ENCODE peak calls at places on chromosomes 6 and 20, in five cellular contexts. One of them, this sample, is unnamed. For H3K4me1, the result is how much of the 10 kb centered on the place peaks cover.

GRCh38 chr6:69789573-69789972 is 7.2 kb downstream of the LMBRD1 start:
- DNase-seq in endothelial cell of umbilical vein: no peak
- DNase-seq in stomach: no peak
- DNase-seq in kidney: no peak
- DNase-seq in fibroblast of lung: no peak
- DNase-seq in this sample: no peak

GRCh38 chr20:46336735-46337134 is 28.4 kb upstream of the CDH22 start:
- DNase-seq in endothelial cell of umbilical vein: no peak
- DNase-seq in stomach: no peak
- DNase-seq in kidney: no peak
- DNase-seq in fibroblast of lung: no peak
- DNase-seq in this sample: no peak

GRCh38 chr6:85594197-85594930 is 706 bp upstream of the SNX14 start:
- DNase-seq in endothelial cell of umbilical vein: peak
- DNase-seq in stomach: no peak
- DNase-seq in kidney: no peak
- DNase-seq in fibroblast of lung: no peak
- DNase-seq in this sample: peak

GRCh38 chr20:17499041-17499440 is 32.1 kb downstream of the BFSP1 start:
- DNase-seq in endothelial cell of umbilical vein: no peak
- DNase-seq in stomach: no peak
- DNase-seq in kidney: no peak
- DNase-seq in fibroblast of lung: peak
- DNase-seq in this sample: peak

GRCh38 chr20:17357238-17357637 is 130.4 kb downstream of the PCSK2 start:
- DNase-seq in endothelial cell of umbilical vein: no peak
- DNase-seq in stomach: no peak
- DNase-seq in kidney: no peak
- DNase-seq in fibroblast of lung: no peak
- DNase-seq in this sample: no peak

GRCh38 chr6:6861346-6861745 is 246.4 kb upstream of the RREB1 start:
- DNase-seq in endothelial cell of umbilical vein: no peak
- DNase-seq in stomach: no peak
- DNase-seq in kidney: no peak
- DNase-seq in fibroblast of lung: no peak
- DNase-seq in this sample: no peak

GRCh38 chr20:38883081-38883980 is 42.9 kb upstream of the FAM83D start:
- DNase-seq in endothelial cell of umbilical vein: no peak
- DNase-seq in stomach: no peak
- DNase-seq in kidney: peak
- DNase-seq in fibroblast of lung: peak
- DNase-seq in this sample: peak

GRCh38 chr20:25376886-25377285 is 13.7 kb downstream of the ABHD12 start:
- DNase-seq in endothelial cell of umbilical vein: no peak
- DNase-seq in stomach: no peak
- DNase-seq in kidney: no peak
- DNase-seq in fibroblast of lung: no peak
- DNase-seq in this sample: no peak

GRCh38 chr6:76682842-76683241 is 610.4 kb upstream of the IMPG1 start:
- DNase-seq in endothelial cell of umbilical vein: peak
- DNase-seq in stomach: no peak
- DNase-seq in kidney: no peak
- DNase-seq in fibroblast of lung: peak
- DNase-seq in this sample: peak

GRCh38 chr6:115838763-115839401 is 221.8 kb downstream of the FRK start:
- DNase-seq in endothelial cell of umbilical vein: peak
- DNase-seq in stomach: peak
- DNase-seq in kidney: no peak
- DNase-seq in fibroblast of lung: no peak
- DNase-seq in this sample: peak

GRCh38 chr20:21511850-21512633 is 1.8 kb downstream of the NKX2-2 start:
- DNase-seq in endothelial cell of umbilical vein: no peak
- DNase-seq in stomach: no peak
- DNase-seq in kidney: no peak
- DNase-seq in fibroblast of lung: no peak
- DNase-seq in this sample: no peak

GRCh38 chr20:21512634-21513180 is 1.2 kb downstream of the NKX2-2 start:
- DNase-seq in endothelial cell of umbilical vein: no peak
- DNase-seq in stomach: no peak
- DNase-seq in kidney: no peak
- DNase-seq in fibroblast of lung: no peak
- DNase-seq in this sample: no peak

GRCh38 chr20:21513881-21514540 is at the start of gene NKX2-2:
- DNase-seq in endothelial cell of umbilical vein: no peak
- DNase-seq in stomach: no peak
- DNase-seq in kidney: no peak
- DNase-seq in fibroblast of lung: peak
- DNase-seq in this sample: no peak

GRCh38 chr20:21514553-21515251 is 838 bp upstream of the NKX2-2 start:
- DNase-seq in endothelial cell of umbilical vein: no peak
- DNase-seq in stomach: no peak
- DNase-seq in kidney: no peak
- DNase-seq in fibroblast of lung: no peak
- DNase-seq in this sample: no peak

DNA sequence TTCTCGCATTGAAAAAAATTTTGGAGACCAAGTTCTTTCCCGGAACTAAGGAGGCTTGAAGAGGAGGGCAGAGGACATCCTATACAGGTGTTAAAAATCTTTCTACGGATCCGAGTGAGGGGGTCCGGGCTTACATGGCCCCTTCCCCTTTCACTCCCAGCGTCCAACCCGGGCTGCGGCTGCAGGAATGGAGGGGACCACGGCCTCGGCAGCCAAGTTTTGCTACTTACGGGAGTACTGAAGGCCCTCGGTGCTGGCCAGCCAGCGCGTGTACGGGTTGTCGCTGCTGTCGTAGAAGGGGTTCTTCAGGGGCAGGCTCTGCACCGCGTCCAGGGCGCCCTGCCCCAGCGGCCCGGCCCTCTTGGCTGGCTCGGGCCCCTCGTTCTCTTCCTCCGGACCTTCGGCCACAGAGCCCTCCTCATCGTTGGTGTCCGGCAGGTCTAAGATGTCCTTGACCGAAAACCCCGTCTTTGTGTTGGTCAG is 642 bp downstream of the NKX2-2 start:
- DNase-seq in endothelial cell of umbilical vein: no peak
- DNase-seq in stomach: no peak
- DNase-seq in kidney: no peak
- DNase-seq in fibroblast of lung: no peak
- DNase-seq in this sample: peak
- H3K4me1 ChIP-seq in endothelial cell of umbilical vein: under half
- H3K4me1 ChIP-seq in stomach: half or more
- H3K4me1 ChIP-seq in kidney: under half
- H3K4me1 ChIP-seq in fibroblast of lung: under half
- H3K4me1 ChIP-seq in this sample: under half

GRCh38 chr6:38021029-38021428 is 201.5 kb downstream of the ZFAND3 start:
- DNase-seq in endothelial cell of umbilical vein: no peak
- DNase-seq in stomach: no peak
- DNase-seq in kidney: no peak
- DNase-seq in fibroblast of lung: no peak
- DNase-seq in this sample: no peak
- H3K4me1 ChIP-seq in endothelial cell of umbilical vein: under half
- H3K4me1 ChIP-seq in stomach: half or more
- H3K4me1 ChIP-seq in kidney: under half
- H3K4me1 ChIP-seq in fibroblast of lung: under half
- H3K4me1 ChIP-seq in this sample: under half

GRCh38 chr20:63298731-63299312 is 5.8 kb downstream of the COL20A1 start:
- DNase-seq in endothelial cell of umbilical vein: no peak
- DNase-seq in stomach: no peak
- DNase-seq in kidney: no peak
- DNase-seq in fibroblast of lung: no peak
- DNase-seq in this sample: no peak
- H3K4me1 ChIP-seq in endothelial cell of umbilical vein: under half
- H3K4me1 ChIP-seq in stomach: under half
- H3K4me1 ChIP-seq in kidney: under half
- H3K4me1 ChIP-seq in fibroblast of lung: under half
- H3K4me1 ChIP-seq in this sample: under half

GRCh38 chr6:2633763-2634150 is 117.0 kb downstream of the MYLK4 start:
- DNase-seq in endothelial cell of umbilical vein: no peak
- DNase-seq in stomach: no peak
- DNase-seq in kidney: no peak
- DNase-seq in fibroblast of lung: no peak
- DNase-seq in this sample: no peak
- H3K4me1 ChIP-seq in endothelial cell of umbilical vein: under half
- H3K4me1 ChIP-seq in stomach: under half
- H3K4me1 ChIP-seq in kidney: under half
- H3K4me1 ChIP-seq in fibroblast of lung: under half
- H3K4me1 ChIP-seq in this sample: under half

GRCh38 chr20:50379049-50379990 is 130.9 kb upstream of the PTPN1 start:
- DNase-seq in endothelial cell of umbilical vein: peak
- DNase-seq in stomach: peak
- DNase-seq in kidney: peak
- DNase-seq in fibroblast of lung: peak
- DNase-seq in this sample: peak
- H3K4me1 ChIP-seq in endothelial cell of umbilical vein: under half
- H3K4me1 ChIP-seq in stomach: half or more
- H3K4me1 ChIP-seq in kidney: under half
- H3K4me1 ChIP-seq in fibroblast of lung: under half
- H3K4me1 ChIP-seq in this sample: under half

DNA sequence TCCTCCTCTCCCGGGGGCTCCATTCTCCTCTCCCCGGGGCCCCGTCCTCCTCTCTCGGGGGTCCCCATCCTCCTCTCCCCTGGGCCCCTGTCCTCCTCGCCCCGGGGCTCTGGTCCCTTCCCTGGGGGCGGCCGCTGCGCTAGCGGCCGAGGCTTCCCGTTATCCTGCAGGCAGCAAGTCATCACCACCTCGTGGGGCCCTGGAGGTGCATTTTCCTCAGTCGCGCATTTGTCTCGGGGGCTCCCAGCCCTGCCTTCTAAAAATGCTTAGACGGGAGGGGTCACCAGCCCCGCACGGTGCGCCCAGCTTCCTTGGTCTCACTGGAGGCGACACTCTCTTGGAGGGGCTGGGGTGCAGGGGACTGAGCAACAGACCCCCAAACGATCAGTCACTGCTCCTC is 216.5 kb downstream of the QKI start:
- DNase-seq in endothelial cell of umbilical vein: no peak
- DNase-seq in stomach: no peak
- DNase-seq in kidney: no peak
- DNase-seq in fibroblast of lung: no peak
- DNase-seq in this sample: no peak
- H3K4me1 ChIP-seq in endothelial cell of umbilical vein: under half
- H3K4me1 ChIP-seq in stomach: under half
- H3K4me1 ChIP-seq in kidney: under half
- H3K4me1 ChIP-seq in fibroblast of lung: under half
- H3K4me1 ChIP-seq in this sample: under half

GRCh38 chr6:15368186-15368585 is 122.3 kb downstream of the JARID2 start:
- DNase-seq in endothelial cell of umbilical vein: no peak
- DNase-seq in stomach: no peak
- DNase-seq in kidney: no peak
- DNase-seq in fibroblast of lung: no peak
- DNase-seq in this sample: peak
- H3K4me1 ChIP-seq in endothelial cell of umbilical vein: under half
- H3K4me1 ChIP-seq in stomach: half or more
- H3K4me1 ChIP-seq in kidney: under half
- H3K4me1 ChIP-seq in fibroblast of lung: under half
- H3K4me1 ChIP-seq in this sample: under half

GRCh38 chr6:36098920-36099647 is 31.2 kb upstream of the MAPK13 start:
- DNase-seq in endothelial cell of umbilical vein: peak
- DNase-seq in stomach: no peak
- DNase-seq in kidney: no peak
- DNase-seq in fibroblast of lung: peak
- DNase-seq in this sample: no peak
- H3K4me1 ChIP-seq in endothelial cell of umbilical vein: under half
- H3K4me1 ChIP-seq in stomach: under half
- H3K4me1 ChIP-seq in kidney: under half
- H3K4me1 ChIP-seq in fibroblast of lung: under half
- H3K4me1 ChIP-seq in this sample: under half

DNA sequence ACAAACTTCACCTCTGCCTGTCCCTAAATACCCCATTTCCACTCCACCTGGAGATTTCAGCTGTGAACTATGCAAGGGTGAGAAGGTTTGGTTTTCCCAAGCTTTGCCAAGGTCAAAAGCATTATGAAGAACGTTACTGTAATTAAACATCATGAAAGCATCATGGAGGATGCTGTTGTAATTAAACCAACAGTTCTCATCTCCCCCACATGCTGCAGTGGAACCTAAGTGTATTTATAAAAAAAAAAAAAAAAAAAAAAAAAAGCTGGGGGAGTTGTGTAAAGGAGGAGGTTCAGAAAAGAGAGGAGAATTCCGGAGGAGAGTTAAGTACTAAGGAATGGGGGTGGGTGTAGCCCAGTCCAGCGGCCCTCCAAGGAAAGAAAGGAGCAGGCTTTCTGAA is 474.8 kb upstream of the JARID2 start:
- DNase-seq in endothelial cell of umbilical vein: no peak
- DNase-seq in stomach: no peak
- DNase-seq in kidney: no peak
- DNase-seq in fibroblast of lung: no peak
- DNase-seq in this sample: no peak
- H3K4me1 ChIP-seq in endothelial cell of umbilical vein: under half
- H3K4me1 ChIP-seq in stomach: under half
- H3K4me1 ChIP-seq in kidney: under half
- H3K4me1 ChIP-seq in fibroblast of lung: under half
- H3K4me1 ChIP-seq in this sample: under half

GRCh38 chr6:142942805-142943227 is 2.2 kb downstream of the HIVEP2 start:
- DNase-seq in endothelial cell of umbilical vein: peak
- DNase-seq in stomach: no peak
- DNase-seq in kidney: no peak
- DNase-seq in fibroblast of lung: peak
- DNase-seq in this sample: peak

GRCh38 chr6:142942238-142942637 is 2.7 kb downstream of the HIVEP2 start:
- DNase-seq in endothelial cell of umbilical vein: no peak
- DNase-seq in stomach: no peak
- DNase-seq in kidney: no peak
- DNase-seq in fibroblast of lung: no peak
- DNase-seq in this sample: no peak

GRCh38 chr6:142944126-142945066 is 580 bp downstream of the HIVEP2 start:
- DNase-seq in endothelial cell of umbilical vein: peak
- DNase-seq in stomach: peak
- DNase-seq in kidney: peak
- DNase-seq in fibroblast of lung: peak
- DNase-seq in this sample: peak

GRCh38 chr6:142945071-142945445 is at the start of gene HIVEP2:
- DNase-seq in endothelial cell of umbilical vein: peak
- DNase-seq in stomach: peak
- DNase-seq in kidney: peak
- DNase-seq in fibroblast of lung: peak
- DNase-seq in this sample: peak

DNA sequence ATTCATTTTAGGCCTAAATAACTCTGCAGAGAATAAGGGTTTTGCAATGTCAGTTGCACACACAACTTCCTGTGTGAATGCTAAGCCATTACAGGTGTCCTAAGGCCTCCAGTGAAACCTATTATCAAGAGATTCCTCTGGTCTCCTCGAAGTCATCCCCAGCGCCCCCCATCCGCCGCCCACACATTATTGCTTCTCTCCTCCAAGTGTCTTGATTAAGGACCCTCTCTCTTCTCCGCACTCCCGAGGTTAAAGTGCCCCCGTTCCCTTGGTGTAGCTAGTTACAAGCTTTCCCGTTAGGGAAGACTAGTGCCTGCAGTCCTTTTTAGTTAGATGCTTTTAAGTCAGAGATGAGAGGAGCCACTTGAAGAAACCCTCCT is 1.2 kb downstream of the HIVEP2 start:
- DNase-seq in endothelial cell of umbilical vein: peak
- DNase-seq in stomach: no peak
- DNase-seq in kidney: peak
- DNase-seq in fibroblast of lung: peak
- DNase-seq in this sample: peak
- H3K4me1 ChIP-seq in endothelial cell of umbilical vein: under half
- H3K4me1 ChIP-seq in stomach: under half
- H3K4me1 ChIP-seq in kidney: under half
- H3K4me1 ChIP-seq in fibroblast of lung: under half
- H3K4me1 ChIP-seq in this sample: under half